ENCODE peak calls at places on chromosome 20, in five cellular contexts. J is A549, N is IMR-90, Y is SK-N-SH, O is GM12878. K is an unnamed sample.

GRCh38 chr20:37856932-37857660 is 45.8 kb upstream of the VSTM2L start:
- DNase-seq in J (no peak), N (peak; percentile 89), Y (no peak), O (no peak), K (no peak)

GRCh38 chr20:12201289-12201991 is 283.7 kb downstream of the BTBD3 start:
- DNase-seq in J (no peak), N (peak; percentile 16), Y (peak; percentile 1), O (no peak), K (no peak)

GRCh38 chr20:23680151-23680550 is 8.7 kb downstream of the CST4 start:
- DNase-seq in J (no peak), N (no peak), Y (no peak), O (no peak), K (no peak)

GRCh38 chr20:48791014-48791413 is 36.8 kb downstream of the PREX1 start:
- DNase-seq in J (no peak), N (no peak), Y (peak; percentile 35), O (no peak), K (no peak)

GRCh38 chr20:48400009-48400408 is 427.8 kb downstream of the PREX1 start:
- DNase-seq in J (no peak), N (no peak), Y (no peak), O (no peak), K (no peak)

GRCh38 chr20:49400904-49401303 is 81.6 kb downstream of the KCNB1 start:
- DNase-seq in J (no peak), N (peak; percentile 62), Y (no peak), O (no peak), K (no peak)

GRCh38 chr20:46011631-46012482 is 3.1 kb downstream of the MMP9 start:
- DNase-seq in J (peak; percentile 38), N (peak; percentile 15), Y (peak; percentile 59), O (no peak), K (peak; percentile 92)

GRCh38 chr20:9286501-9286900 is 217.6 kb downstream of the PLCB4 start:
- DNase-seq in J (no peak), N (peak; percentile 38), Y (no peak), O (no peak), K (no peak)

GRCh38 chr20:17925300-17925939 is 43.2 kb downstream of the SNX5 start:
- DNase-seq in J (no peak), N (no peak), Y (no peak), O (no peak), K (peak; percentile 70)

GRCh38 chr20:41222703-41223102 is 85.4 kb downstream of the PLCG1 start:
- DNase-seq in J (no peak), N (peak; percentile 54), Y (no peak), O (no peak), K (no peak)

GRCh38 chr20:4151342-4151741 is 136.0 kb upstream of the RNF24 start:
- DNase-seq in J (no peak), N (no peak), Y (no peak), O (no peak), K (no peak)

GRCh38 chr20:44721785-44722054 is 6.6 kb downstream of the CCN5 start:
- DNase-seq in J (no peak), N (no peak), Y (no peak), O (no peak), K (no peak)

DNA sequence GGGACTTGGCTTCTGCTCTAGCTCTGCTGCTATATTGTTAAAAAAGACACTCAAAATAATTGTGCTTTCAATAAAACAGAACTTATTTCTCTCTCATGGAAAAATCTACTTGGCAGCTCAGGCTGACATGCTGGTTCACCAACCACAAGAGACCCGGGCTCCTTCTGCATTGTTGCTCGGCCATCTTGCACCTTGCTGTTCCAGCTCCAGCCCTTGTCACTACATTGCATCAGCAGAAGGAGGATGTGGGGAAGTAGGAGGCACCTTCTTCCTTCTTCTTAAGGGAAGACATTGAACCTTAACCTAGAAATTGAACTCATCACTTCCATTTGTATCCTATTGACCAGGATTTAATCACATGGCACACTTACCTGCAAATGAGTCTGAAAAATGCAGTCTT is 6.6 kb upstream of the C20orf202 start:
- DNase-seq in J (no peak), N (no peak), Y (no peak), O (no peak), K (no peak)
- TF ChIP-seq RCOR1 in J (no peak), N (no peak), Y (no peak), O (no peak), K (no peak)

GRCh38 chr20:32017711-32018251 is 7.5 kb downstream of the CCM2L start:
- DNase-seq in J (peak; percentile 46), N (no peak), Y (peak; percentile 72), O (no peak), K (peak; percentile 62)
- TF ChIP-seq RCOR1 in J (no peak), N (no peak), Y (no peak), O (no peak), K (no peak)

GRCh38 chr20:59664389-59665055 is 60.2 kb downstream of the PHACTR3 start:
- DNase-seq in J (no peak), N (no peak), Y (no peak), O (no peak), K (no peak)
- TF ChIP-seq RCOR1 in J (no peak), N (no peak), Y (no peak), O (no peak), K (no peak)

DNA sequence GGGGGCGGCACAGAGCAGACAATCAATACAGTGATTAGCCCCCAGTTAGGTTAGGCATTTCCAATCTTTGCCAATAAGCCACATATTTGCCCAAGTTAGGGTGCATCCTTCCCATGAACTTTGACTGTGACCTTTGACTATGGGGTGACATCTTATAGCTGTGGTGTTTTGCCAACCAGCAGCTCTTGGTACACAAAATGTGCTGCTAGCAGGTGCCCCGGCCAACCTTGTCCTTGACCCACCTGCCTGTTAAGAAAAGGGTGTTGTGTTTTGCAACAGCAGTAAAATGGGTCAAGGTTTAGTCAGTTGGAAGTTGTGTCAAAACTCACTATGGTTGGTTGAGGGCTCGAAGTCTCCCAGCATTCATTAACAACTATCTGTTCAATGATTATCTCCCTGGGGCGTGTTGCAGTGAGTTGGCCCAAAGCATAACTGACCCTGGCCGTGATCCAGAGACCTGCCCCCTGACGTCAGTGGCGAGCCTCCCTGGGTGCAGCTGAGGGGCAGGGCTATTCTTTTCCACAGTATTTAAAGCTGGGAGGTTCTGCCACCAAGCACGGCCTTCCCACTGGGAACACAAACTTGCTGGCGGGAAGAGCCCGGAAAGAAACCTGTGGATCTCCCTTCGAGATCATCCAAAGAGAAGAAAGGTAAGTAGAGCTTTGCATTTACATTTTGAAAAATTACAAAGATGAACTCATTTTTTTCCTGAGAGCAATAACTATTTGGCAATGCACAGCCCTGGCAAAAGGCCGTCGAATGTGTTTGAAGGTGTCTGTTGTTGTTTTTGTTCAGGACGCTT is at the start of gene PCK1:
- DNase-seq in J (peak; percentile 18), N (peak; percentile 1), Y (no peak), O (no peak), K (peak; percentile 66)
- TF ChIP-seq RCOR1 in J (no peak), N (no peak), Y (no peak), O (no peak), K (no peak)

GRCh38 chr20:20606046-20606445 is 106.4 kb downstream of the RALGAPA2 start:
- DNase-seq in J (no peak), N (no peak), Y (no peak), O (no peak), K (no peak)

GRCh38 chr20:20604357-20604756 is 108.1 kb downstream of the RALGAPA2 start:
- DNase-seq in J (no peak), N (no peak), Y (no peak), O (no peak), K (no peak)

GRCh38 chr20:20604907-20605306 is 107.5 kb downstream of the RALGAPA2 start:
- DNase-seq in J (no peak), N (no peak), Y (no peak), O (no peak), K (no peak)

GRCh38 chr20:20606881-20607280 is 105.6 kb downstream of the RALGAPA2 start:
- DNase-seq in J (no peak), N (no peak), Y (no peak), O (no peak), K (no peak)

GRCh38 chr20:20603339-20603990 is 109.0 kb downstream of the RALGAPA2 start:
- DNase-seq in J (no peak), N (no peak), Y (no peak), O (peak; percentile 95), K (no peak)
- TF ChIP-seq RCOR1 in J (no peak), N (no peak), Y (no peak), O (peak; percentile 45), K (no peak)

GRCh38 chr20:58790440-58790839 is 60.3 kb downstream of the GNAS-AS1 start:
- DNase-seq in J (no peak), N (no peak), Y (no peak), O (no peak), K (no peak)
- TF ChIP-seq RCOR1 in J (no peak), N (no peak), Y (no peak), O (no peak), K (no peak)

K was measured in K562.